ENCODE peak calls at places on chromosome 22, in eight cellular contexts. U is IMR-90, C is A549, K is esophagus squamous epithelium, N is uterus, S is breast epithelium, G is adrenal gland, O is K562. J is an unnamed sample.
A peak's percentile ranks its signal among the peaks of the same experiment; 100 is the strongest.

GRCh38 chr22:30226192-30226832 is 20.2 kb downstream of the LIF start:
- DNase-seq in K (no peak), S (no peak), U (peak; percentile 56), O (no peak), N (no peak), G (no peak), C (peak; percentile 58), J (no peak)

GRCh38 chr22:50672041-50672440 is 582 bp upstream of the SHANK3 start:
- DNase-seq in G (no peak), O (peak; percentile 3), S (no peak), N (no peak), C (no peak), U (no peak), K (no peak), J (no peak)

GRCh38 chr22:17119481-17120202 is 1.5 kb downstream of the TMEM121B start:
- DNase-seq in G (no peak), U (no peak), C (no peak), K (no peak), S (no peak), N (no peak), O (no peak), J (no peak)

GRCh38 chr22:29695129-29695926 is 24.5 kb upstream of the CABP7 start:
- DNase-seq in N (no peak), G (no peak), C (no peak), S (peak; percentile 60), U (no peak), K (no peak), O (no peak), J (peak; percentile 76)

GRCh38 chr22:32660292-32660691 is 141.2 kb upstream of the TIMP3 start:
- DNase-seq in O (peak; percentile 69), K (no peak), N (peak; percentile 69), U (peak; percentile 70), S (peak; percentile 64), C (peak; percentile 47), G (peak; percentile 65), J (peak; percentile 52)

GRCh38 chr22:31282748-31283468 is 9.4 kb downstream of the PIK3IP1 start:
- DNase-seq in S (no peak), O (no peak), G (no peak), U (no peak), C (no peak), N (no peak), K (no peak), J (no peak)

GRCh38 chr22:37777122-37777687 is 30.5 kb upstream of the GCAT start:
- DNase-seq in S (peak; percentile 93), G (peak; percentile 78), K (no peak), O (no peak), U (peak; percentile 94), N (no peak), C (no peak), J (peak; percentile 62)

GRCh38 chr22:20575724-20576444 is 68.5 kb downstream of the MED15 start:
- DNase-seq in K (no peak), S (no peak), N (no peak), C (no peak), U (no peak), G (no peak), O (no peak), J (no peak)

GRCh38 chr22:49328630-49329405 is 498.9 kb downstream of the BRD1 start:
- DNase-seq in K (no peak), N (no peak), U (no peak), G (no peak), O (no peak), C (no peak), S (no peak), J (no peak)

GRCh38 chr22:28115426-28115825 is 196.4 kb upstream of the PITPNB start:
- DNase-seq in K (no peak), S (no peak), N (no peak), G (no peak), C (no peak), U (no peak), O (no peak), J (no peak)

GRCh38 chr22:28674121-28674563 is 5.5 kb downstream of the TTC28 start:
- DNase-seq in C (no peak), U (peak; percentile 43), N (no peak), O (no peak), G (no peak), S (no peak), K (no peak), J (no peak)

GRCh38 chr22:49237703-49238102 is 590.0 kb downstream of the BRD1 start:
- DNase-seq in C (no peak), N (no peak), S (no peak), G (no peak), O (no peak), K (no peak), U (no peak), J (no peak)

GRCh38 chr22:33519140-33519973 is 400.9 kb downstream of the LARGE1 start:
- DNase-seq in O (peak; percentile 17), C (peak; percentile 46), U (peak; percentile 61), S (no peak), K (no peak), N (peak; percentile 65), G (peak; percentile 50), J (no peak)

GRCh38 chr22:38080847-38081635 is 2.9 kb downstream of the SLC16A8 start:
- DNase-seq in S (no peak), G (no peak), O (no peak), N (no peak), K (no peak), U (peak; percentile 14), C (no peak), J (no peak)

GRCh38 chr22:22746061-22746962 is 101.9 kb downstream of the GGTLC2 start:
- DNase-seq in G (no peak), S (no peak), O (no peak), C (no peak), K (no peak), N (no peak), U (no peak), J (no peak)

GRCh38 chr22:37747090-37747714 is 50.4 kb downstream of the TRIOBP start:
- DNase-seq in G (peak; percentile 64), K (no peak), C (no peak), N (peak; percentile 54), S (no peak), U (peak; percentile 66), O (peak; percentile 27), J (no peak)

GRCh38 chr22:30705710-30706651 is 11.3 kb downstream of the OSBP2 start:
- DNase-seq in K (no peak), C (no peak), U (peak; percentile 80), N (no peak), S (no peak), G (peak; percentile 88), O (no peak), J (no peak)

GRCh38 chr22:39090426-39091064 is 6.5 kb upstream of the APOBEC3H start:
- DNase-seq in N (no peak), S (no peak), G (no peak), C (no peak), O (no peak), U (no peak), K (no peak), J (peak; percentile 25)

GRCh38 chr22:37633082-37633692 is 6.3 kb upstream of the SH3BP1 start:
- DNase-seq in U (no peak), S (no peak), N (no peak), C (no peak), K (no peak), G (no peak), O (no peak), J (no peak)

GRCh38 chr22:19167106-19167869 is 11.2 kb downstream of the SLC25A1 start:
- DNase-seq in O (no peak), K (no peak), C (no peak), U (no peak), N (no peak), S (no peak), G (no peak), J (no peak)

GRCh38 chr22:19166421-19166820 is 12.1 kb downstream of the SLC25A1 start:
- DNase-seq in O (no peak), G (no peak), K (no peak), C (no peak), S (no peak), N (no peak), U (no peak), J (no peak)

GRCh38 chr22:19169002-19169946 is 9.3 kb downstream of the SLC25A1 start:
- DNase-seq in N (no peak), K (no peak), S (no peak), U (no peak), G (no peak), O (peak; percentile 88), C (no peak), J (no peak)

GRCh38 chr22:19168088-19168890 is 10.2 kb downstream of the SLC25A1 start:
- DNase-seq in U (no peak), K (no peak), S (no peak), G (no peak), O (no peak), C (no peak), N (no peak), J (no peak)

GRCh38 chr22:19164425-19164824 is 14.1 kb downstream of the SLC25A1 start:
- DNase-seq in N (no peak), S (no peak), K (no peak), U (no peak), O (no peak), C (no peak), G (no peak), J (no peak)
- H3K27ac ChIP-seq in N (no peak overlapping the region), S (no peak overlapping the region), K (no peak overlapping the region), U (no peak overlapping the region), O (no peak overlapping the region), C (no peak overlapping the region), G (no peak overlapping the region), J (no peak overlapping the region)

DNA sequence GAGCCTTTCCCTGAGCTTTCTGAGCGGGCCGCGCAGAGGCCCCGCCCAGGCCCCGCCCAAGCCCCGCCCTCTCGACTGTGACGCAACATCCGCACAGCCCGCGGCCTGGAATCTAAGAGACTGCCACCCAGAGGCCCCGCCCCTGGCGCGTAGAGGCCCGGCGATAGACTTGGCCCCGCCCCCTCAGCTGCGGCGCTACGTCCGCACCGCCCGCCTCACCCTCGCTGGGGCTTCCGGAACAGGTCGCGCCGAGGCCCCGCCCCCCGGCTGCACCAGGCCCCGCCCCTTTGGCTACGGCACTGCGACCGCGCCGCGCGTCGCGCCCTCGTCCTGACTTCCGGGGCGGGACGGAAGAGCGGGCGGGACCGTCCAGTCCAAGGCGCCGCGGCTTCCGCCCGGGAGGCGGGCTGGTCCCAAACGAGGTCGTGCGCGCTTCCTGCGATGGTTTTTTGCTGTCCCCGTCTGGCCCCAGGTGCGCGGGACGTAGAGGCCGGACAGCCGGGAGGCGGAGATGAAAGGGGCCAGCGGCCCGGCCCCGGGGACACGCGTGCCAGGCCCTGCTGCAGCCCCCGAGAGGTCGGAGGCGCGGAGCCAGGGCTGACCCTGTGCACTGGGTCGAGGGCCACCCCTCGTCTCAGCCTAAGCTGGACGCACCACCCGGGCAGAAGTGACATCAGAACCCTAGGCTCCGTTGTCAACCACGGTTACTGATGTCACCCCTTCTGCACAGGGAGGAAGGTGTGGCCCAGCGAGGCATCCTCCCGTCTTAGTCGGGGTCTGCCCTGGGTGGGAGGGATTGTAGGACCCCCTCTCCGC is 59.0 kb upstream of the WNT7B start:
- DNase-seq in G (peak; percentile 99), K (peak; percentile 92), O (peak; percentile 97), S (peak; percentile 100), N (peak; percentile 99), U (peak; percentile 98), C (peak; percentile 87), J (peak; percentile 99)
- TF ChIP-seq POLR2A in G (peak; percentile 94), K (no peak), O (peak; percentile 85), S (peak; percentile 95), N (peak; percentile 99), U (peak; percentile 65), C (peak; percentile 68), J (peak; percentile 96)

GRCh38 chr22:40491990-40492631 is 121.7 kb downstream of the SGSM3 start:
- DNase-seq in K (no peak), C (no peak), U (peak; percentile 40), N (no peak), G (no peak), O (no peak), S (no peak), J (peak; percentile 15)
- H3K27ac ChIP-seq in K (peak overlapping the region; percentile 62), C (peak overlapping the region; percentile 96), U (peak overlapping the region; percentile 25), N (peak overlapping the region; percentile 57), G (no peak overlapping the region), O (no peak overlapping the region), S (peak overlapping the region; percentile 27), J (peak overlapping the region; percentile 70)

GRCh38 chr22:35824256-35824655 is 106.6 kb downstream of the APOL5 start:
- DNase-seq in C (no peak), K (no peak), N (no peak), S (no peak), O (no peak), U (no peak), G (no peak), J (no peak)
- TF ChIP-seq POLR2A in C (no peak), K (no peak), N (no peak), S (no peak), O (no peak), U (no peak), G (no peak), J (no peak)

J was measured in gastrocnemius medialis.